ENCODE peak calls at places on chromosomes 5 and 9, in seven cellular contexts. One of them, this sample, is unnamed.
A peak's percentile ranks its signal among the peaks of the same experiment; 100 is the strongest.

GRCh38 chr9:89353989-89354388 is 35.7 kb downstream of the SECISBP2 start:
- DNase-seq in tibial artery: no peak
- DNase-seq in lower lobe of right lung: no peak
- DNase-seq in RWPE1: no peak
- DNase-seq in psoas muscle: no peak
- DNase-seq in prostate gland: no peak
- DNase-seq in kidney: no peak
- DNase-seq in this sample: no peak

GRCh38 chr5:150411245-150411979 is 1.3 kb downstream of the CD74 start:
- DNase-seq in RWPE1: no peak
- DNase-seq in prostate gland: no peak
- DNase-seq in psoas muscle: no peak
- DNase-seq in kidney: no peak
- DNase-seq in lower lobe of right lung: peak; percentile 88
- DNase-seq in tibial artery: peak; percentile 59
- DNase-seq in this sample: peak; percentile 81

GRCh38 chr5:31887556-31887955 is 248.6 kb downstream of the PDZD2 start:
- DNase-seq in kidney: no peak
- DNase-seq in psoas muscle: no peak
- DNase-seq in RWPE1: no peak
- DNase-seq in tibial artery: no peak
- DNase-seq in prostate gland: no peak
- DNase-seq in lower lobe of right lung: no peak
- DNase-seq in this sample: no peak

GRCh38 chr5:172805736-172806255 is 28.3 kb upstream of the ERGIC1 start:
- DNase-seq in RWPE1: no peak
- DNase-seq in lower lobe of right lung: no peak
- DNase-seq in psoas muscle: no peak
- DNase-seq in kidney: no peak
- DNase-seq in tibial artery: peak; percentile 50
- DNase-seq in prostate gland: no peak
- DNase-seq in this sample: no peak

GRCh38 chr5:31193591-31194457 is at the start of gene CDH6:
- DNase-seq in kidney: peak; percentile 64
- DNase-seq in RWPE1: peak; percentile 20
- DNase-seq in lower lobe of right lung: peak; percentile 47
- DNase-seq in psoas muscle: no peak
- DNase-seq in tibial artery: peak; percentile 33
- DNase-seq in prostate gland: no peak
- DNase-seq in this sample: peak; percentile 66

GRCh38 chr5:100430268-100430900 is 104.8 kb upstream of the FAM174A start:
- DNase-seq in RWPE1: peak; percentile 32
- DNase-seq in kidney: no peak
- DNase-seq in lower lobe of right lung: peak; percentile 43
- DNase-seq in prostate gland: peak; percentile 21
- DNase-seq in psoas muscle: peak; percentile 39
- DNase-seq in tibial artery: peak; percentile 20
- DNase-seq in this sample: no peak

GRCh38 chr9:77575785-77576184 is 72.3 kb downstream of the GNA14 start:
- DNase-seq in psoas muscle: no peak
- DNase-seq in kidney: no peak
- DNase-seq in prostate gland: no peak
- DNase-seq in lower lobe of right lung: no peak
- DNase-seq in RWPE1: peak; percentile 31
- DNase-seq in tibial artery: no peak
- DNase-seq in this sample: no peak

GRCh38 chr5:103435136-103435914 is 127.3 kb downstream of the NUDT12 start:
- DNase-seq in tibial artery: no peak
- DNase-seq in psoas muscle: no peak
- DNase-seq in RWPE1: no peak
- DNase-seq in prostate gland: no peak
- DNase-seq in lower lobe of right lung: no peak
- DNase-seq in kidney: no peak
- DNase-seq in this sample: no peak

GRCh38 chr9:93130861-93131481 is 3.1 kb downstream of the NINJ1 start:
- DNase-seq in RWPE1: no peak
- DNase-seq in kidney: no peak
- DNase-seq in prostate gland: no peak
- DNase-seq in tibial artery: peak; percentile 66
- DNase-seq in lower lobe of right lung: no peak
- DNase-seq in psoas muscle: peak; percentile 76
- DNase-seq in this sample: no peak

GRCh38 chr5:173880306-173880985 is 7.7 kb upstream of the CPEB4 start:
- DNase-seq in lower lobe of right lung: no peak
- DNase-seq in prostate gland: no peak
- DNase-seq in psoas muscle: no peak
- DNase-seq in kidney: no peak
- DNase-seq in tibial artery: no peak
- DNase-seq in RWPE1: no peak
- DNase-seq in this sample: no peak

GRCh38 chr9:124001445-124001799 is 10.1 kb upstream of the LHX2 start:
- DNase-seq in RWPE1: no peak
- DNase-seq in prostate gland: no peak
- DNase-seq in psoas muscle: no peak
- DNase-seq in kidney: peak; percentile 17
- DNase-seq in lower lobe of right lung: no peak
- DNase-seq in tibial artery: no peak
- DNase-seq in this sample: no peak

GRCh38 chr9:10045598-10045997 is 567.2 kb downstream of the PTPRD start:
- DNase-seq in psoas muscle: no peak
- DNase-seq in tibial artery: no peak
- DNase-seq in prostate gland: no peak
- DNase-seq in kidney: no peak
- DNase-seq in lower lobe of right lung: no peak
- DNase-seq in RWPE1: no peak
- DNase-seq in this sample: no peak

GRCh38 chr5:107413754-107414153 is 257.0 kb downstream of the EFNA5 start:
- DNase-seq in prostate gland: no peak
- DNase-seq in RWPE1: no peak
- DNase-seq in kidney: no peak
- DNase-seq in tibial artery: no peak
- DNase-seq in psoas muscle: no peak
- DNase-seq in lower lobe of right lung: no peak
- DNase-seq in this sample: no peak

GRCh38 chr9:125422853-125423252 is 161.2 kb downstream of the GAPVD1 start:
- DNase-seq in tibial artery: no peak
- DNase-seq in kidney: no peak
- DNase-seq in prostate gland: no peak
- DNase-seq in RWPE1: no peak
- DNase-seq in lower lobe of right lung: no peak
- DNase-seq in psoas muscle: no peak
- DNase-seq in this sample: no peak

GRCh38 chr9:87678650-87679355 is 47.1 kb upstream of the CTSL start:
- DNase-seq in lower lobe of right lung: no peak
- DNase-seq in prostate gland: peak; percentile 54
- DNase-seq in RWPE1: peak; percentile 82
- DNase-seq in kidney: no peak
- DNase-seq in psoas muscle: no peak
- DNase-seq in tibial artery: peak; percentile 65
- DNase-seq in this sample: no peak

GRCh38 chr9:37974506-37975173 is 70.7 kb upstream of the SLC25A51 start:
- DNase-seq in tibial artery: no peak
- DNase-seq in kidney: peak; percentile 25
- DNase-seq in psoas muscle: no peak
- DNase-seq in lower lobe of right lung: no peak
- DNase-seq in RWPE1: peak; percentile 89
- DNase-seq in prostate gland: no peak
- DNase-seq in this sample: peak; percentile 51

GRCh38 chr9:136541709-136542108 is 4.1 kb downstream of the NOTCH1 start:
- DNase-seq in psoas muscle: no peak
- DNase-seq in lower lobe of right lung: no peak
- DNase-seq in RWPE1: no peak
- DNase-seq in tibial artery: no peak
- DNase-seq in kidney: no peak
- DNase-seq in prostate gland: no peak
- DNase-seq in this sample: no peak

GRCh38 chr5:172102251-172102870 is 85.7 kb downstream of the STK10 start:
- DNase-seq in RWPE1: no peak
- DNase-seq in tibial artery: no peak
- DNase-seq in psoas muscle: no peak
- DNase-seq in prostate gland: no peak
- DNase-seq in kidney: peak; percentile 76
- DNase-seq in lower lobe of right lung: no peak
- DNase-seq in this sample: no peak

GRCh38 chr5:123512631-123513461 is 869 bp downstream of the CSNK1G3 start:
- DNase-seq in psoas muscle: peak; percentile 60
- DNase-seq in prostate gland: no peak
- DNase-seq in tibial artery: no peak
- DNase-seq in kidney: peak; percentile 85
- DNase-seq in lower lobe of right lung: peak; percentile 57
- DNase-seq in RWPE1: peak; percentile 41
- DNase-seq in this sample: peak; percentile 70

GRCh38 chr5:154751854-154752253 is 3.3 kb upstream of the LARP1 start:
- DNase-seq in kidney: no peak
- DNase-seq in RWPE1: no peak
- DNase-seq in lower lobe of right lung: no peak
- DNase-seq in prostate gland: no peak
- DNase-seq in psoas muscle: no peak
- DNase-seq in tibial artery: no peak
- DNase-seq in this sample: no peak

GRCh38 chr5:150263801-150264621 is 25.6 kb downstream of the CAMK2A start:
- DNase-seq in kidney: no peak
- DNase-seq in prostate gland: peak; percentile 71
- DNase-seq in tibial artery: no peak
- DNase-seq in psoas muscle: peak; percentile 65
- DNase-seq in RWPE1: peak; percentile 98
- DNase-seq in lower lobe of right lung: no peak
- DNase-seq in this sample: no peak

DNA sequence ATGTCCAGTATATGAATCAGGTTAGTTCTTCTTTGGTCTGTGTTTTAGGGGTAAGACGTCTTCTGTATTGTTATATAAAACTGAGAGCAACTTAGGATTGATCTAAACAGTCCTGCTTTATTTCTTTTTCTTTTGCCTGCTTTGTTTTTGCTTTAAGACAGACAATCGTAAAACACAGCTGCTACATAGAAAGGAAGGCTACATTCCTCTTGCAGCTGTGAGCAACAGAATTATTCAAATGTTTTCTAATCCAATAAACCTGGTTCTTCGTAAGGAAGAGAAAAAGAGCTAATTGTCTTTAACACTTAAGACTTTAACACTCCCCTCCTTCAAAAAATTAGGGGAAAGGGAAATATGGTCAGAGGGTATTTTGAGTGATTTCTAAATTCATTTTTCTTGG is 14.6 kb downstream of the FGF1 start:
- DNase-seq in prostate gland: no peak
- DNase-seq in psoas muscle: no peak
- DNase-seq in tibial artery: no peak
- DNase-seq in lower lobe of right lung: no peak
- DNase-seq in kidney: no peak
- DNase-seq in RWPE1: no peak
- DNase-seq in this sample: no peak
- H3K27ac ChIP-seq in prostate gland: no peak overlapping the region
- H3K27ac ChIP-seq in psoas muscle: no peak overlapping the region
- H3K27ac ChIP-seq in tibial artery: no peak overlapping the region
- H3K27ac ChIP-seq in lower lobe of right lung: no peak overlapping the region
- H3K27ac ChIP-seq in kidney: no peak overlapping the region
- H3K27ac ChIP-seq in RWPE1: no peak overlapping the region
- H3K27ac ChIP-seq in this sample: no peak overlapping the region

DNA sequence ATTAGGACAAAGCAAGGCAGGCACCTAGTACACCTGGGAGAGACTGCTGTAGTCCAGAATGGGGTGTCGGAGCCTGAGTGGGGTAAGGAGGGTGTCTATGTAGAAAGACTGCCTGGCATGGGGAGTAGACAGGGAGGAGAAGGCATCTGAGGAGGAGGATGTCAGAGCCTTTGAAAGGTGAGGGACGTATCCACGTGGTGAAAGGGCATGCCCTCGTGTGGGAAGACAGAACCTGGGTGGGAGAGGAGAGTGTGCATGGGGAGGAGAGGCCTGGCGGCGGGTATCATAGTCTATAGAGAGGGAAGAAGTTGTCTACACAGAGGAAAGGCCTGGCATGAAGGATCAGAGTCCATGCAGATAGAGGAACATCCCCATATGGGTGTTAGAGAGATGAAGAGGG is 91.8 kb downstream of the NDFIP1 start:
- DNase-seq in kidney: peak; percentile 15
- DNase-seq in tibial artery: no peak
- DNase-seq in prostate gland: no peak
- DNase-seq in RWPE1: no peak
- DNase-seq in lower lobe of right lung: no peak
- DNase-seq in psoas muscle: no peak
- DNase-seq in this sample: no peak
- H3K27ac ChIP-seq in kidney: no peak overlapping the region
- H3K27ac ChIP-seq in tibial artery: no peak overlapping the region
- H3K27ac ChIP-seq in prostate gland: no peak overlapping the region
- H3K27ac ChIP-seq in RWPE1: no peak overlapping the region
- H3K27ac ChIP-seq in lower lobe of right lung: no peak overlapping the region
- H3K27ac ChIP-seq in psoas muscle: no peak overlapping the region
- H3K27ac ChIP-seq in this sample: no peak overlapping the region

GRCh38 chr5:73899916-73900315 is 273.9 kb downstream of the ARHGEF28 start:
- DNase-seq in lower lobe of right lung: no peak
- DNase-seq in RWPE1: no peak
- DNase-seq in kidney: no peak
- DNase-seq in psoas muscle: no peak
- DNase-seq in tibial artery: no peak
- DNase-seq in prostate gland: no peak
- DNase-seq in this sample: no peak
- H3K27ac ChIP-seq in lower lobe of right lung: no peak overlapping the region
- H3K27ac ChIP-seq in RWPE1: no peak overlapping the region
- H3K27ac ChIP-seq in kidney: no peak overlapping the region
- H3K27ac ChIP-seq in psoas muscle: no peak overlapping the region
- H3K27ac ChIP-seq in tibial artery: no peak overlapping the region
- H3K27ac ChIP-seq in prostate gland: no peak overlapping the region
- H3K27ac ChIP-seq in this sample: no peak overlapping the region

DNA sequence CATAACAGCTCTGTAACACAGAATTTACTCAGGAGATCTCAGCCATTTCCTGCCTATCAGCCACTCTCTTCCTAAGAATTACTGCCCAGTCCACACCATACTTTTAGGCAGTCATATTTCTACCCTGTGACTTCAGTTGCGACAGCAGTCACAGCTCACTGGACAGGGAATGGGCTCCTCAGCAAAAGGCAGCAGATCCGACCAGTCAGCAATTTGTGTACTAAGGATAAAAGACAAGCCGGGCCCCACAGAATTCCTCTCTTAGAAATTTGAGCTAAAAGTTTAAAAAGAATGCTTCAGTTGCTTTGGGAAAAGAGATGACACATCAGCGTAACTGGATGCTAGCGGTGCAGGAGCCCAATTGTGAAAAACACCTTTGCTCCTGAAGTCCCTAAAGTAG is 172.1 kb downstream of the ENC1 start:
- DNase-seq in RWPE1: no peak
- DNase-seq in kidney: no peak
- DNase-seq in tibial artery: no peak
- DNase-seq in lower lobe of right lung: no peak
- DNase-seq in prostate gland: no peak
- DNase-seq in psoas muscle: no peak
- DNase-seq in this sample: no peak
- H3K27ac ChIP-seq in RWPE1: no peak overlapping the region
- H3K27ac ChIP-seq in kidney: no peak overlapping the region
- H3K27ac ChIP-seq in tibial artery: no peak overlapping the region
- H3K27ac ChIP-seq in lower lobe of right lung: no peak overlapping the region
- H3K27ac ChIP-seq in prostate gland: no peak overlapping the region
- H3K27ac ChIP-seq in psoas muscle: no peak overlapping the region
- H3K27ac ChIP-seq in this sample: no peak overlapping the region

GRCh38 chr5:91864902-91865420 is 481.8 kb upstream of the ARRDC3 start:
- DNase-seq in kidney: no peak
- DNase-seq in lower lobe of right lung: no peak
- DNase-seq in psoas muscle: no peak
- DNase-seq in tibial artery: no peak
- DNase-seq in prostate gland: no peak
- DNase-seq in RWPE1: no peak
- DNase-seq in this sample: no peak
- H3K27ac ChIP-seq in kidney: no peak overlapping the region
- H3K27ac ChIP-seq in lower lobe of right lung: no peak overlapping the region
- H3K27ac ChIP-seq in psoas muscle: no peak overlapping the region
- H3K27ac ChIP-seq in tibial artery: no peak overlapping the region
- H3K27ac ChIP-seq in prostate gland: no peak overlapping the region
- H3K27ac ChIP-seq in RWPE1: no peak overlapping the region
- H3K27ac ChIP-seq in this sample: no peak overlapping the region

This sample was measured in upper lobe of right lung.